ENCODE peak calls at places on chromosomes 2 and 18, in nine cellular contexts. I, Q, L, N, H, J, T, F and Y are unnamed samples.

GRCh38 chr2:62296833-62297641 is 101.1 kb downstream of the B3GNT2 start:
- DNase-seq in L (no peak), N (no peak), J (no peak), F (no peak), I (no peak), H (no peak), T (peak), Q (no peak), Y (no peak)

GRCh38 chr2:215427585-215427984 is 8.3 kb downstream of the FN1 start:
- DNase-seq in H (no peak), N (no peak), I (no peak), Q (no peak), F (no peak), L (no peak), T (no peak), J (peak), Y (no peak)

GRCh38 chr18:66640431-66640830 is 36.5 kb upstream of the CDH19 start:
- DNase-seq in L (no peak), N (no peak), I (peak), J (no peak), H (no peak), F (no peak), Q (no peak), T (no peak), Y (no peak)

GRCh38 chr2:238013806-238014205 is 47.0 kb downstream of the UBE2F start:
- DNase-seq in J (no peak), T (no peak), I (no peak), H (no peak), F (no peak), N (no peak), L (no peak), Q (no peak), Y (no peak)

GRCh38 chr2:168661404-168661869 is 141.0 kb upstream of the NOSTRIN start:
- DNase-seq in H (no peak), I (no peak), T (no peak), F (peak), Q (no peak), J (no peak), N (no peak), L (no peak), Y (no peak)

GRCh38 chr2:48391576-48391975 is 138.4 kb upstream of the STON1 start:
- DNase-seq in F (no peak), I (no peak), N (no peak), H (no peak), Q (no peak), J (no peak), T (no peak), L (no peak), Y (no peak)

GRCh38 chr2:80242355-80242910 is 62.1 kb downstream of the LRRTM1 start:
- DNase-seq in J (no peak), N (no peak), I (no peak), H (no peak), Q (no peak), T (no peak), L (no peak), F (no peak), Y (no peak)

GRCh38 chr2:119721904-119722303 is 37.8 kb upstream of the PTPN4 start:
- DNase-seq in L (no peak), J (no peak), F (no peak), Q (no peak), H (peak), I (no peak), T (no peak), N (no peak), Y (no peak)

GRCh38 chr2:108267117-108267516 is 21.6 kb upstream of the SULT1C2 start:
- DNase-seq in T (no peak), H (no peak), F (no peak), J (peak), L (no peak), N (no peak), I (no peak), Q (peak), Y (peak)

GRCh38 chr2:169361706-169362345 is 508 bp downstream of the LRP2 start:
- DNase-seq in T (peak), Q (no peak), H (no peak), I (peak), F (peak), J (peak), L (no peak), N (no peak), Y (no peak)

GRCh38 chr2:195151711-195152110 is 505.3 kb upstream of the SLC39A10 start:
- DNase-seq in I (no peak), T (no peak), F (no peak), L (no peak), H (no peak), N (no peak), Q (no peak), J (no peak), Y (no peak)

GRCh38 chr2:159225025-159226016 is 61.2 kb downstream of the WDSUB1 start:
- DNase-seq in J (no peak), I (peak), H (no peak), N (no peak), Q (no peak), T (no peak), F (peak), L (no peak), Y (no peak)

GRCh38 chr2:54076577-54076976 is 38.8 kb upstream of the ACYP2 start:
- DNase-seq in L (no peak), J (no peak), I (no peak), H (no peak), F (no peak), N (no peak), Q (no peak), T (no peak), Y (no peak)

GRCh38 chr2:206736935-206737334 is 18.7 kb upstream of the DYTN start:
- DNase-seq in N (no peak), H (no peak), J (no peak), L (no peak), I (no peak), Q (no peak), T (no peak), F (no peak), Y (no peak)

GRCh38 chr18:45589559-45590041 is 25.7 kb upstream of the SLC14A2 start:
- DNase-seq in H (no peak), I (no peak), T (no peak), Q (peak), J (peak), N (no peak), L (peak), F (peak), Y (peak)

GRCh38 chr2:176139170-176139611 is 9.7 kb downstream of the HOXD8 start:
- DNase-seq in H (no peak), Q (no peak), N (no peak), J (no peak), I (no peak), L (no peak), T (no peak), F (no peak), Y (no peak)

GRCh38 chr2:225768741-225769140 is 369.2 kb downstream of the NYAP2 start:
- DNase-seq in J (no peak), F (no peak), I (no peak), Q (no peak), T (no peak), N (no peak), L (no peak), H (no peak), Y (no peak)

GRCh38 chr2:197293252-197294007 is 17.1 kb downstream of the ANKRD44 start:
- DNase-seq in I (no peak), H (no peak), Q (no peak), J (no peak), T (no peak), N (no peak), L (no peak), F (no peak), Y (no peak)

GRCh38 chr2:138321458-138321857 is 180.1 kb upstream of the SPOPL start:
- DNase-seq in Q (no peak), F (no peak), I (no peak), N (no peak), L (no peak), J (no peak), H (no peak), T (no peak), Y (no peak)

GRCh38 chr18:21112140-21112473 is 494 bp upstream of the ROCK1 start:
- DNase-seq in Q (no peak), T (no peak), F (no peak), H (no peak), I (no peak), N (no peak), J (no peak), L (no peak), Y (no peak)

GRCh38 chr2:160073284-160073888 is 11.0 kb upstream of the PLA2R1 start:
- DNase-seq in N (no peak), H (peak), L (no peak), Q (no peak), J (no peak), F (no peak), T (no peak), I (no peak), Y (no peak)

GRCh38 chr2:212177724-212178123 is 360.9 kb downstream of the ERBB4 start:
- DNase-seq in L (no peak), J (no peak), Q (no peak), N (no peak), T (no peak), H (peak), I (no peak), F (peak), Y (no peak)

GRCh38 chr2:133718688-133719201 is 150.5 kb upstream of the NCKAP5 start:
- DNase-seq in L (no peak), J (peak), H (no peak), Q (peak), I (no peak), N (no peak), T (no peak), F (no peak), Y (peak)

GRCh38 chr2:217794133-217794986 is 208.4 kb downstream of the TNS1 start:
- DNase-seq in N (peak), J (no peak), L (peak), F (no peak), Q (no peak), T (peak), I (peak), H (peak), Y (no peak)

GRCh38 chr2:156476516-156477206 is 40.5 kb downstream of the GPD2 start:
- DNase-seq in N (no peak), J (peak), Q (peak), F (no peak), L (no peak), I (no peak), H (no peak), T (no peak), Y (peak)

GRCh38 chr2:110770696-110771425 is 38.5 kb downstream of the ACOXL start:
- DNase-seq in Q (no peak), F (peak), T (no peak), N (no peak), H (no peak), I (no peak), L (no peak), J (peak), Y (peak)

GRCh38 chr2:100802076-100802475 is 17.9 kb upstream of the NPAS2 start:
- DNase-seq in L (no peak), N (no peak), H (no peak), T (no peak), I (no peak), J (no peak), Q (no peak), F (no peak), Y (no peak)

GRCh38 chr18:76494181-76494540 is 881 bp downstream of the ZNF516 start:
- DNase-seq in L (no peak), J (peak), T (no peak), I (peak), Q (no peak), H (peak), N (no peak), F (peak), Y (no peak)

GRCh38 chr2:146412625-146413024 is 1432.2 kb upstream of the ACVR2A start:
- DNase-seq in I (no peak), T (peak), H (peak), N (no peak), J (no peak), F (no peak), L (no peak), Q (no peak), Y (no peak)

GRCh38 chr2:189293164-189293563 is 113.6 kb upstream of the COL5A2 start:
- DNase-seq in F (no peak), T (no peak), L (no peak), I (no peak), Q (no peak), H (no peak), N (no peak), J (peak), Y (peak)

GRCh38 chr2:196244966-196245365 is 73.6 kb upstream of the STK17B start:
- DNase-seq in T (no peak), F (no peak), H (no peak), J (peak), I (no peak), L (no peak), N (no peak), Q (no peak), Y (no peak)

GRCh38 chr2:239357954-239358754 is 42.7 kb downstream of the HDAC4 start:
- DNase-seq in H (no peak), Q (no peak), F (peak), L (no peak), T (no peak), I (peak), N (no peak), J (no peak), Y (no peak)

GRCh38 chr2:239818531-239819011 is 206.6 kb downstream of the NDUFA10 start:
- DNase-seq in J (no peak), T (no peak), H (no peak), F (no peak), I (peak), Q (no peak), L (no peak), N (peak), Y (no peak)

GRCh38 chr2:25714740-25715139 is 41.4 kb upstream of the DTNB start:
- DNase-seq in I (no peak), L (no peak), T (no peak), H (no peak), N (no peak), Q (no peak), J (no peak), F (no peak), Y (no peak)

GRCh38 chr2:25712455-25712854 is 39.1 kb upstream of the DTNB start:
- DNase-seq in I (no peak), T (no peak), J (no peak), F (no peak), Q (no peak), L (no peak), N (no peak), H (no peak), Y (no peak)

GRCh38 chr2:25709349-25709748 is 36.0 kb upstream of the DTNB start:
- DNase-seq in F (no peak), N (no peak), I (no peak), L (no peak), Q (no peak), T (no peak), J (no peak), H (no peak), Y (no peak)

GRCh38 chr2:25710750-25711149 is 37.4 kb upstream of the DTNB start:
- DNase-seq in N (no peak), F (no peak), Q (no peak), L (no peak), J (no peak), H (no peak), T (no peak), I (no peak), Y (no peak)

DNA sequence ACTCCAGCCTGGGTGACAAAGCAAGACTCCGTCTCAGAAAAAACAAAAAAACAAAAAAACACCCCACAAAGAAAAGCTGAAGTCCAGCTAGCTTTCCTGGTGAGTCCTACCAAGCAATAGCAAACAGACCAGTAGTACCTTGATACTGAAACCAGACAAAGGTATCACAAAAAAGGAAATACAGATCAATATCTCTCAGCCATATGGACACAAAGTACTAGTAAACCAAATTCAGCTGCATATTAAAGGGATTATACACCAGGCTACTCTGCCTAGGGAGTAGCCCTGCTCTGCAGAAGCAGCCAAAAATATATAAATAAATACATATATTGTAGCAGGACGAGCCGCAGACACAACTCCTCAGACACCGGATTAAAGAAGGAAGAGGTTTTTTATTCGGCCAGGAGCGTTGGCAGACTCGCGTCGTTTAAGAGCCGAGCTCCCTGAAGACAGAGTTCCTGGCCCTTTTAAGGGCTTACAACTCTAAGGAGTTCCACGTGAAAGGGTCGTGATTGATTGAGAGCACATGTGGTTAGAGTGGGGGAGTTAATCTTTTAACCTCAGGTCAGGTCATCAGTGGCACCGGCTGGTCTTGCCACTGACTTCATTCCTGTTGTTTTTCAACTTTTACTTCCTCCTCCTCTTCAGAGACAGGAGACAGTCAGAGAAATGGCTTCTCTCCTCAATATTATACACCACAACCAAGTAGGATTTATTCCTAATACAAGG is 38.4 kb upstream of the DTNB start:
- DNase-seq in N (no peak), J (no peak), T (no peak), L (no peak), F (peak), H (no peak), I (no peak), Q (no peak), Y (no peak)
- H3K4me3 ChIP-seq in N (peak), J (no peak), T (no peak), L (no peak), F (no peak), H (no peak), I (no peak), Q (no peak), Y (peak)

GRCh38 chr2:121076501-121076820 is 208.5 kb downstream of the TFCP2L1 start:
- DNase-seq in F (no peak), L (no peak), H (no peak), N (no peak), J (no peak), I (no peak), Q (no peak), T (no peak), Y (no peak)

GRCh38 chr2:121075006-121075545 is 209.9 kb downstream of the TFCP2L1 start:
- DNase-seq in F (peak), H (no peak), Q (peak), T (peak), J (peak), L (no peak), I (no peak), N (no peak), Y (peak)

GRCh38 chr2:121074322-121074932 is 210.6 kb downstream of the TFCP2L1 start:
- DNase-seq in I (peak), N (no peak), Q (no peak), T (no peak), F (no peak), H (no peak), L (no peak), J (no peak), Y (no peak)

GRCh38 chr2:121076885-121077549 is 208.0 kb downstream of the TFCP2L1 start:
- DNase-seq in J (peak), L (peak), I (peak), N (no peak), F (peak), T (peak), Q (no peak), H (peak), Y (no peak)

GRCh38 chr2:121075641-121076500 is 209.1 kb downstream of the TFCP2L1 start:
- DNase-seq in I (no peak), F (peak), L (no peak), T (no peak), Q (no peak), N (no peak), H (no peak), J (no peak), Y (no peak)
- H3K4me3 ChIP-seq in I (no peak), F (peak), L (no peak), T (no peak), Q (peak), N (no peak), H (no peak), J (no peak), Y (peak)

DNA sequence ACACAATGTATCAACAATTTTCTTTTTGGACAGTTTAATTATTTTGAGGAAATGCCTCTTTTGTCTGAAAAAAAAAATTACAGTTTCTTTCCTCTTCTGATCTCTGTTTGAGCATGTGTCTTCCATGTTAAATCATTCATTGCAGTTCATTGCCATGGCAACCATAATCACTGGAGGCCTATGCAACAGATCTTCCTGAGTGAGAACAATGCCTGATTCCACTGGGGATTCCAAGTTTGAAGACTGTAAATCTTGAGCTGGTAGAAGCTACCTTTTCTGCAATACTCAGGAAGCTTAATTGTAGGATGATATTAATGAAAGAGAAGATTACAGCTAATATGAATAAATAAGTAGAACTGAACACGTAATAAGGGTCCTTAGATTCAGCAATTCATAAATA is 721.4 kb upstream of the CNTNAP5 start:
- DNase-seq in J (no peak), L (no peak), I (no peak), H (no peak), T (no peak), Q (no peak), F (peak), N (no peak), Y (no peak)
- H3K4me3 ChIP-seq in J (no peak), L (no peak), I (no peak), H (no peak), T (no peak), Q (no peak), F (no peak), N (no peak), Y (no peak)

GRCh38 chr2:96306370-96306769 is 1.0 kb upstream of the SNRNP200 start:
- DNase-seq in F (no peak), Q (no peak), N (no peak), J (no peak), I (no peak), H (peak), T (no peak), L (no peak), Y (no peak)
- H3K4me3 ChIP-seq in F (peak), Q (peak), N (peak), J (peak), I (peak), H (peak), T (peak), L (peak), Y (peak)

GRCh38 chr2:33836628-33837027 is 237.5 kb upstream of the FAM98A start:
- DNase-seq in H (no peak), F (no peak), L (no peak), I (no peak), J (no peak), Q (no peak), T (no peak), N (no peak), Y (no peak)

GRCh38 chr2:33835926-33836325 is 236.8 kb upstream of the FAM98A start:
- DNase-seq in L (no peak), T (no peak), I (no peak), F (no peak), Q (no peak), J (no peak), H (no peak), N (no peak), Y (no peak)

GRCh38 chr2:33839791-33840190 is 240.7 kb upstream of the FAM98A start:
- DNase-seq in H (no peak), N (no peak), Q (no peak), F (no peak), J (no peak), L (no peak), T (no peak), I (no peak), Y (no peak)
- H3K4me3 ChIP-seq in H (no peak), N (no peak), Q (no peak), F (no peak), J (no peak), L (no peak), T (no peak), I (no peak), Y (no peak)

GRCh38 chr2:165391791-165392190 is 77.7 kb upstream of the CSRNP3 start:
- DNase-seq in F (no peak), Q (no peak), N (no peak), I (no peak), T (no peak), H (no peak), L (no peak), J (no peak), Y (no peak)
- H3K4me3 ChIP-seq in F (no peak), Q (no peak), N (no peak), I (no peak), T (no peak), H (no peak), L (no peak), J (no peak), Y (no peak)